ENCODE peak calls at places on chromosomes 6 and 20, in nine cellular contexts. T is A549, V is SK-N-SH, Y is GM12878, S is HepG2, F is K562, P is endothelial cell of umbilical vein, G is HCT116, U is H1. R is an unnamed sample.

GRCh38 chr20:59939052-59939878 is 840 bp downstream of the PPP1R3D start:
- DNase-seq in U (peak), G (no peak), F (no peak), T (no peak), P (no peak), Y (no peak), V (no peak), S (no peak), R (no peak)

GRCh38 chr6:56096454-56096853 is 150.9 kb downstream of the COL21A1 start:
- DNase-seq in T (no peak), F (no peak), U (no peak), P (no peak), Y (no peak), S (no peak), V (no peak), G (no peak), R (no peak)

GRCh38 chr6:83055366-83055964 is 10.2 kb downstream of the UBE3D start:
- DNase-seq in S (peak), Y (no peak), U (peak), V (peak), P (peak), T (peak), F (peak), G (peak), R (peak)

GRCh38 chr20:12949429-12949980 is 59.3 kb upstream of the SPTLC3 start:
- DNase-seq in G (no peak), S (no peak), U (no peak), P (no peak), V (no peak), T (no peak), Y (no peak), F (no peak), R (no peak)

GRCh38 chr6:22231616-22232015 is 65.2 kb downstream of the PRL start:
- DNase-seq in P (no peak), U (no peak), Y (no peak), S (no peak), T (no peak), V (no peak), F (no peak), G (no peak), R (no peak)

GRCh38 chr6:27518881-27519795 is 46.2 kb upstream of the ZNF184 start:
- DNase-seq in U (peak), G (peak), V (peak), T (peak), P (peak), F (peak), Y (peak), S (peak), R (peak)

GRCh38 chr6:19905584-19905983 is 68.4 kb downstream of the ID4 start:
- DNase-seq in P (no peak), Y (no peak), S (no peak), V (no peak), U (no peak), T (no peak), G (no peak), F (no peak), R (no peak)

GRCh38 chr6:83853178-83853967 is at the start of gene RIPPLY2:
- DNase-seq in F (no peak), V (peak), T (peak), Y (no peak), P (peak), U (peak), S (no peak), G (no peak), R (no peak)

GRCh38 chr6:154567695-154568220 is 57.3 kb upstream of the CNKSR3 start:
- DNase-seq in G (no peak), S (no peak), U (no peak), P (no peak), F (no peak), Y (no peak), T (no peak), V (no peak), R (no peak)

GRCh38 chr6:169725270-169726048 is 1.2 kb upstream of the PHF10 start:
- DNase-seq in F (peak), G (no peak), Y (no peak), T (peak), V (peak), P (peak), S (peak), U (peak), R (peak)

GRCh38 chr6:144580039-144580438 is 294.9 kb downstream of the UTRN start:
- DNase-seq in G (no peak), S (no peak), V (no peak), U (no peak), T (no peak), Y (no peak), P (no peak), F (no peak), R (no peak)

GRCh38 chr6:117605169-117605826 is 3.0 kb upstream of the GOPC start:
- DNase-seq in Y (peak), S (peak), G (peak), V (peak), P (peak), U (no peak), F (peak), T (peak), R (peak)

GRCh38 chr6:31193206-31193605 is 22.7 kb upstream of the POU5F1 start:
- DNase-seq in P (no peak), V (no peak), G (no peak), F (peak), U (no peak), Y (no peak), T (no peak), S (no peak), R (no peak)

GRCh38 chr6:162184465-162184864 is 543.1 kb downstream of the PRKN start:
- DNase-seq in F (no peak), T (no peak), P (peak), G (no peak), S (no peak), V (no peak), Y (no peak), U (no peak), R (peak)

GRCh38 chr6:105592329-105592728 is 189.4 kb upstream of the PREP start:
- DNase-seq in T (peak), G (peak), P (no peak), U (no peak), Y (no peak), F (no peak), V (no peak), S (no peak), R (no peak)

GRCh38 chr6:37182736-37183590 is 13.0 kb downstream of the PIM1 start:
- DNase-seq in F (peak), S (no peak), T (no peak), G (no peak), P (no peak), U (no peak), V (no peak), Y (peak), R (peak)

GRCh38 chr6:11538049-11538798 is 675 bp downstream of the TMEM170B start:
- DNase-seq in V (peak), S (no peak), P (peak), U (peak), Y (no peak), F (peak), G (no peak), T (no peak), R (peak)

GRCh38 chr6:50707191-50707590 is 6.1 kb upstream of the TFAP2D start:
- DNase-seq in V (no peak), P (no peak), Y (no peak), F (no peak), T (no peak), G (no peak), S (no peak), U (no peak), R (no peak)

GRCh38 chr6:105484238-105485161 is 81.6 kb upstream of the PREP start:
- DNase-seq in G (peak), Y (no peak), F (peak), S (peak), P (peak), V (peak), U (no peak), T (peak), R (peak)

GRCh38 chr20:23403721-23404120 is 17.6 kb downstream of the NAPB start:
- DNase-seq in T (no peak), G (no peak), U (no peak), P (no peak), F (no peak), Y (no peak), V (no peak), S (no peak), R (no peak)

GRCh38 chr6:153215242-153215641 is 84.2 kb upstream of the RGS17 start:
- DNase-seq in U (no peak), V (no peak), Y (no peak), F (no peak), S (no peak), P (no peak), G (no peak), T (no peak), R (no peak)

GRCh38 chr6:162621246-162621645 is 106.3 kb downstream of the PRKN start:
- DNase-seq in Y (no peak), G (peak), S (peak), V (peak), T (no peak), U (no peak), P (no peak), F (no peak), R (peak)

GRCh38 chr6:64084201-64084663 is 448.6 kb downstream of the PHF3 start:
- DNase-seq in Y (no peak), T (peak), U (no peak), P (no peak), V (no peak), S (peak), G (no peak), F (no peak), R (no peak)

GRCh38 chr6:142290851-142291250 is 11.0 kb upstream of the ADGRG6 start:
- DNase-seq in P (no peak), V (no peak), U (no peak), Y (no peak), F (no peak), G (no peak), T (no peak), S (no peak), R (no peak)

GRCh38 chr6:22399693-22400092 is 102.9 kb upstream of the PRL start:
- DNase-seq in F (no peak), S (no peak), Y (no peak), G (no peak), V (no peak), T (peak), U (no peak), P (peak), R (no peak)

GRCh38 chr6:157461000-157461915 is 80.3 kb downstream of the ZDHHC14 start:
- DNase-seq in F (peak), V (no peak), S (peak), U (no peak), G (no peak), T (no peak), Y (peak), P (peak), R (no peak)

GRCh38 chr6:111843347-111844147 is 29.7 kb downstream of the FYN start:
- DNase-seq in P (no peak), S (peak), V (no peak), U (no peak), Y (no peak), F (peak), G (no peak), T (no peak), R (peak)

GRCh38 chr6:152368761-152369624 is 268.2 kb downstream of the SYNE1 start:
- DNase-seq in Y (no peak), U (no peak), S (no peak), T (no peak), F (no peak), P (peak), G (no peak), V (no peak), R (no peak)

GRCh38 chr20:24502184-24502583 is 32.8 kb downstream of the SYNDIG1 start:
- DNase-seq in V (peak), S (no peak), G (no peak), Y (no peak), P (no peak), T (peak), F (no peak), U (peak), R (no peak)

GRCh38 chr20:4217349-4217761 is 202.0 kb upstream of the RNF24 start:
- DNase-seq in V (no peak), G (no peak), S (peak), Y (no peak), P (no peak), F (peak), T (peak), U (no peak), R (no peak)

GRCh38 chr20:10369723-10370090 is 64.3 kb downstream of the MKKS start:
- DNase-seq in F (no peak), S (no peak), G (no peak), U (no peak), T (peak), Y (no peak), V (no peak), P (peak), R (no peak)

GRCh38 chr20:36109251-36109947 is 45.1 kb upstream of the EPB41L1 start:
- DNase-seq in G (no peak), S (peak), V (no peak), T (no peak), Y (no peak), F (no peak), P (no peak), U (no peak), R (no peak)

GRCh38 chr6:21771626-21772320 is 178.2 kb downstream of the SOX4 start:
- DNase-seq in S (no peak), T (no peak), V (no peak), Y (no peak), U (no peak), G (no peak), F (no peak), P (peak), R (no peak)

GRCh38 chr6:12572884-12573824 is 143.4 kb upstream of the PHACTR1 start:
- DNase-seq in G (no peak), Y (no peak), V (no peak), U (no peak), P (peak), F (no peak), T (peak), S (no peak), R (no peak)

GRCh38 chr6:140271759-140272377 is 897.4 kb upstream of the CITED2 start:
- DNase-seq in T (no peak), G (no peak), Y (peak), U (no peak), V (no peak), P (peak), F (no peak), S (no peak), R (no peak)

GRCh38 chr20:47093567-47093966 is 198.9 kb downstream of the EYA2 start:
- DNase-seq in Y (no peak), F (no peak), T (no peak), S (no peak), U (no peak), V (no peak), P (no peak), G (no peak), R (no peak)

GRCh38 chr6:46022110-46022948 is 6.7 kb upstream of the CLIC5 start:
- DNase-seq in Y (no peak), G (no peak), U (no peak), F (no peak), P (no peak), T (no peak), V (no peak), S (no peak), R (no peak)

GRCh38 chr6:97849390-97849789 is 566.4 kb upstream of the MMS22L start:
- DNase-seq in U (no peak), F (no peak), V (no peak), P (no peak), T (no peak), G (no peak), Y (no peak), S (no peak), R (no peak)

GRCh38 chr6:87180105-87180504 is 24.7 kb downstream of the ZNF292 start:
- DNase-seq in U (no peak), T (no peak), G (no peak), V (no peak), Y (no peak), P (no peak), F (no peak), S (no peak), R (no peak)

GRCh38 chr6:137970368-137970767 is 103.3 kb downstream of the TNFAIP3 start:
- DNase-seq in F (no peak), P (no peak), Y (no peak), U (no peak), G (no peak), V (no peak), S (no peak), T (no peak), R (peak)
- TF ChIP-seq MAX in F (peak), P (no peak), Y (no peak), U (no peak), G (no peak), V (no peak), S (no peak), T (no peak), R (peak)

GRCh38 chr6:135667694-135668455 is 170.3 kb upstream of the AHI1 start:
- DNase-seq in Y (no peak), P (peak), V (no peak), G (no peak), F (no peak), U (no peak), T (peak), S (no peak), R (no peak)
- H3K4me3 ChIP-seq in Y (no peak), P (peak), V (no peak), G (no peak), F (no peak), U (no peak), T (no peak), S (no peak), R (no peak)

GRCh38 chr6:81735756-81736380 is 16.6 kb downstream of the TENT5A start:
- DNase-seq in U (no peak), G (no peak), V (no peak), P (no peak), F (no peak), S (no peak), T (no peak), Y (no peak), R (no peak)

GRCh38 chr6:81736428-81736827 is 16.1 kb downstream of the TENT5A start:
- DNase-seq in G (no peak), U (no peak), F (no peak), P (no peak), S (no peak), Y (no peak), V (no peak), T (no peak), R (no peak)

GRCh38 chr6:81731814-81732213 is 20.7 kb downstream of the TENT5A start:
- DNase-seq in S (no peak), T (no peak), F (no peak), U (no peak), V (no peak), Y (no peak), G (no peak), P (no peak), R (no peak)

GRCh38 chr6:81734081-81734480 is 18.4 kb downstream of the TENT5A start:
- DNase-seq in P (peak), G (no peak), Y (no peak), S (peak), F (no peak), V (no peak), U (no peak), T (no peak), R (peak)

GRCh38 chr6:81734500-81735140 is 17.9 kb downstream of the TENT5A start:
- DNase-seq in P (no peak), T (no peak), U (no peak), Y (no peak), S (no peak), V (no peak), F (no peak), G (no peak), R (no peak)
- TF ChIP-seq MAX in P (no peak), T (no peak), U (no peak), Y (no peak), S (no peak), V (no peak), F (no peak), G (no peak), R (no peak)

DNA sequence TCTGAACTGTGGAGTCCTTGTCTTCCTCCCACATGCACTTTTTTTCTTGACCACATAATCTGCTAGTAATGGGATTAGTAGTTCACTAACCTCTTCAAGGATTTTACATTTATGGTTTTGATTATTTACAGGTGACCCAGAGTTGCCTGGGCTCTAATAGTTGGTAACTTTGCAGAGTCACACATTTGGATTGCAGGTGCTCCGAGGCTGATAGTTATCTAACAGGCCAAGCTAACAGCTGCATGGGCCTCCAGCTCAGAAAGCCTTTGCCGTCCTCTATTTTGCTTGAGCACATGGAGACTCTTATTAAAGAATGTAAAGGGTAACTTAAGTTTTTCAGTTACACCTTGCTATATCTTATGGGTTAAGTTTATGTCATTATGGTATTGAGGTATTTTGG is 95.4 kb downstream of the ANKS1A start:
- DNase-seq in G (no peak), F (no peak), T (no peak), S (no peak), U (no peak), V (no peak), P (no peak), Y (no peak), R (no peak)
- H3K4me3 ChIP-seq in G (no peak), F (no peak), T (no peak), S (no peak), U (no peak), V (no peak), P (no peak), Y (no peak), R (no peak)

GRCh38 chr6:165562421-165563090 is 100.5 kb downstream of the PDE10A start:
- DNase-seq in G (no peak), U (no peak), S (no peak), F (no peak), P (no peak), T (no peak), V (no peak), Y (no peak), R (peak)
- TF ChIP-seq MAX in G (no peak), U (no peak), S (no peak), F (no peak), P (no peak), T (no peak), V (no peak), Y (no peak), R (no peak)

DNA sequence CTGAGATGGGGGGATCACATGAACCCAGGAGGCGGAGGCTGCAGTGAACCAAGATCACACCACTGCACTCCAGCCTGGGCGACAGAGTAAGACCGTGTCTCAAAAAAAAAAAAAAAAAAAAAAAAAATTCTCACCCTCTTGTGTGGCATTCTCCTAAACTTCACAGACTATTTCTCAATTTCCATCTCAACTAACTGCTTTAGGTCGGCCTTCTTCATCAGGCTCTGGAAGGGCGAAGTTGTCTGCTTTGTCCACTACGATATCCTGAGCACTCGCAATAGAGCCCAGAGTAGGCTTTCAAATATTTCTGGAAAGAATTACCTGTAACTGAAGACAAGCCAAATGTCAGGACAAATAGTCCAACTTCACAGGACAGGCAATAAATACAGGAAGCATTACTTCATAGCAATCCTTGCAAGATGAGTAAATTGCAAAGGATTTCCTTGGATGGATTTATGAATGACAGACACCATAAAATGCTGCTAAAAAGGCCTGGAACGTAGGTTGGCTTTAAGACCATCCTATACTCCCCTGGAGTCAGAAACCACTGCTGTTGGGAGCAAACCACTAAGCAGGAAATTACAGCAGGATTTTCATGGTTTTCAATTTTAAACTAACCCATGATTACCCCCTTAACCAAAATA is 116.3 kb upstream of the SLC2A12 start:
- DNase-seq in T (no peak), P (no peak), F (no peak), G (no peak), U (no peak), Y (no peak), S (no peak), V (no peak), R (no peak)
- H3K4me3 ChIP-seq in T (no peak), P (no peak), F (no peak), G (no peak), U (no peak), Y (no peak), S (no peak), V (no peak), R (no peak)

R was measured in NB4.